ENCODE peak calls at places on chromosomes 4 and X, in seven cellular contexts. I is bronchial epithelial cell, S is AG04450, L is tibial nerve, B is small intestine, W is lower leg skin, H is aorta. D is an unnamed sample.
A peak's percentile ranks its signal among the peaks of the same experiment; 100 is the strongest.

GRCh38 chr4:138977525-138977924 is 38.1 kb upstream of the NOCT start:
- DNase-seq in I (no peak), S (no peak), L (no peak), B (no peak), W (no peak), H (no peak), D (no peak)

GRCh38 chr4:16240300-16240699 is 14.0 kb upstream of the TAPT1 start:
- DNase-seq in I (no peak), S (no peak), L (no peak), B (no peak), W (no peak), H (no peak), D (no peak)

GRCh38 chr4:118974758-118975157 is 86.1 kb downstream of the SYNPO2 start:
- DNase-seq in I (peak; percentile 58), S (no peak), L (no peak), B (no peak), W (no peak), H (no peak), D (no peak)

GRCh38 chrX:115089419-115089818 is 72.0 kb upstream of the IL13RA2 start:
- DNase-seq in I (no peak), S (no peak), L (no peak), B (no peak), W (no peak), H (no peak), D (no peak)

GRCh38 chr4:3461515-3462291 is 1.4 kb upstream of the DOK7 start:
- DNase-seq in I (peak; percentile 57), S (no peak), L (no peak), B (peak; percentile 66), W (no peak), H (peak; percentile 85), D (no peak)

GRCh38 chr4:186486172-186486571 is 69.2 kb downstream of the MTNR1A start:
- DNase-seq in I (no peak), S (no peak), L (no peak), B (no peak), W (no peak), H (no peak), D (no peak)

GRCh38 chrX:150405576-150405975 is 42.5 kb downstream of the MAMLD1 start:
- DNase-seq in I (no peak), S (no peak), L (no peak), B (peak; percentile 2), W (no peak), H (no peak), D (no peak)

GRCh38 chrX:10199212-10199611 is 42.4 kb downstream of the CLCN4 start:
- DNase-seq in I (peak; percentile 18), S (no peak), L (peak; percentile 19), B (peak; percentile 2), W (no peak), H (peak; percentile 83), D (no peak)

GRCh38 chrX:39275500-39276068 is 474.3 kb downstream of the MID1IP1 start:
- DNase-seq in I (no peak), S (no peak), L (no peak), B (no peak), W (no peak), H (no peak), D (no peak)

GRCh38 chr4:11418610-11419009 is 10.1 kb downstream of the HS3ST1 start:
- DNase-seq in I (no peak), S (no peak), L (no peak), B (no peak), W (no peak), H (no peak), D (no peak)

GRCh38 chr4:63717384-63717783 is 691.9 kb downstream of the TECRL start:
- DNase-seq in I (peak; percentile 12), S (no peak), L (no peak), B (peak; percentile 3), W (no peak), H (no peak), D (no peak)

GRCh38 chr4:99104153-99104552 is 15.6 kb upstream of the ADH5 start:
- DNase-seq in I (no peak), S (no peak), L (no peak), B (no peak), W (no peak), H (no peak), D (no peak)

GRCh38 chr4:37812713-37813112 is 13.8 kb upstream of the PGM2 start:
- DNase-seq in I (peak; percentile 25), S (no peak), L (no peak), B (no peak), W (no peak), H (no peak), D (peak; percentile 19)

GRCh38 chr4:40719008-40719623 is 30.6 kb upstream of the NSUN7 start:
- DNase-seq in I (peak; percentile 74), S (no peak), L (no peak), B (peak; percentile 90), W (no peak), H (no peak), D (no peak)

GRCh38 chrX:41445781-41446358 is 1.3 kb upstream of the NYX start:
- DNase-seq in I (no peak), S (no peak), L (no peak), B (no peak), W (peak; percentile 81), H (no peak), D (no peak)

GRCh38 chr4:145170209-145170608 is 10.2 kb downstream of the OTUD4 start:
- DNase-seq in I (no peak), S (no peak), L (no peak), B (no peak), W (no peak), H (no peak), D (no peak)

GRCh38 chr4:173134426-173134825 is 34.2 kb upstream of the GALNT7 start:
- DNase-seq in I (no peak), S (no peak), L (no peak), B (no peak), W (no peak), H (no peak), D (no peak)

GRCh38 chr4:127505203-127505602 is 127.6 kb upstream of the INTU start:
- DNase-seq in I (peak; percentile 38), S (peak; percentile 67), L (no peak), B (no peak), W (no peak), H (no peak), D (no peak)

GRCh38 chr4:7291372-7292135 is 99.2 kb downstream of the SORCS2 start:
- DNase-seq in I (no peak), S (no peak), L (peak; percentile 53), B (no peak), W (no peak), H (peak; percentile 69), D (no peak)

GRCh38 chr4:166377578-166377977 is 504.5 kb downstream of the TLL1 start:
- DNase-seq in I (no peak), S (no peak), L (no peak), B (no peak), W (no peak), H (no peak), D (no peak)

GRCh38 chr4:83723609-83724008 is 187.7 kb downstream of the GPAT3 start:
- DNase-seq in I (no peak), S (no peak), L (no peak), B (no peak), W (no peak), H (no peak), D (no peak)

GRCh38 chr4:55078987-55079386 is 46.4 kb downstream of the KDR start:
- DNase-seq in I (no peak), S (no peak), L (peak; percentile 33), B (no peak), W (peak; percentile 89), H (peak; percentile 59), D (no peak)

GRCh38 chr4:55077577-55077976 is 47.8 kb downstream of the KDR start:
- DNase-seq in I (no peak), S (no peak), L (no peak), B (no peak), W (no peak), H (no peak), D (no peak)

GRCh38 chr4:55079451-55080173 is 45.8 kb downstream of the KDR start:
- DNase-seq in I (no peak), S (no peak), L (no peak), B (no peak), W (no peak), H (no peak), D (no peak)

GRCh38 chr4:55083771-55084170 is 41.6 kb downstream of the KDR start:
- DNase-seq in I (no peak), S (no peak), L (no peak), B (no peak), W (no peak), H (no peak), D (no peak)

GRCh38 chr4:55080174-55080865 is 45.1 kb downstream of the KDR start:
- DNase-seq in I (no peak), S (no peak), L (no peak), B (no peak), W (no peak), H (no peak), D (no peak)
- H3K4me3 ChIP-seq in I (no peak overlapping the region), S (no peak overlapping the region), L (no peak overlapping the region), B (no peak overlapping the region), W (no peak overlapping the region), H (no peak overlapping the region), D (no peak overlapping the region)

DNA sequence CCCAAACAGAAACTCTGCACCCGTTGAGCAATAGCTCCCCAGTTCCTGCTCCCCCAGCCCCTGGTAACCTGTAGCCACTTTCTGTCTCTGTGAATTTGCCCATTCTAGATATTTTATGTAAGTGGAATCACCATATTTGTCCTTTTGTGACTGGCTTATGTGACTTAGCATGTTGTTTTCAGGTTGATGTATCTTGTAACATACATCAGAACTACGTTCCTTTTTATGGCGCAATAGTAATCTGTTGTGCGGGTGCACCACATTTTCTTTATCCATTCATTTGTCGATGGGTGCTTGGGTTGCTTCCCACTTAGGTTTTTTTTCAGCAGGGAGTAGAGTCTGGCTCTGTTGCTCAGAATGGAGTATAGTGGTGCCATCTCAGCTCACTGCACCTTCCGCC is 6.6 kb upstream of the PDZD4 start:
- DNase-seq in I (no peak), S (no peak), L (no peak), B (no peak), W (no peak), H (no peak), D (no peak)
- H3K4me3 ChIP-seq in I (no peak overlapping the region), S (no peak overlapping the region), L (no peak overlapping the region), B (no peak overlapping the region), W (no peak overlapping the region), H (no peak overlapping the region), D (no peak overlapping the region)

DNA sequence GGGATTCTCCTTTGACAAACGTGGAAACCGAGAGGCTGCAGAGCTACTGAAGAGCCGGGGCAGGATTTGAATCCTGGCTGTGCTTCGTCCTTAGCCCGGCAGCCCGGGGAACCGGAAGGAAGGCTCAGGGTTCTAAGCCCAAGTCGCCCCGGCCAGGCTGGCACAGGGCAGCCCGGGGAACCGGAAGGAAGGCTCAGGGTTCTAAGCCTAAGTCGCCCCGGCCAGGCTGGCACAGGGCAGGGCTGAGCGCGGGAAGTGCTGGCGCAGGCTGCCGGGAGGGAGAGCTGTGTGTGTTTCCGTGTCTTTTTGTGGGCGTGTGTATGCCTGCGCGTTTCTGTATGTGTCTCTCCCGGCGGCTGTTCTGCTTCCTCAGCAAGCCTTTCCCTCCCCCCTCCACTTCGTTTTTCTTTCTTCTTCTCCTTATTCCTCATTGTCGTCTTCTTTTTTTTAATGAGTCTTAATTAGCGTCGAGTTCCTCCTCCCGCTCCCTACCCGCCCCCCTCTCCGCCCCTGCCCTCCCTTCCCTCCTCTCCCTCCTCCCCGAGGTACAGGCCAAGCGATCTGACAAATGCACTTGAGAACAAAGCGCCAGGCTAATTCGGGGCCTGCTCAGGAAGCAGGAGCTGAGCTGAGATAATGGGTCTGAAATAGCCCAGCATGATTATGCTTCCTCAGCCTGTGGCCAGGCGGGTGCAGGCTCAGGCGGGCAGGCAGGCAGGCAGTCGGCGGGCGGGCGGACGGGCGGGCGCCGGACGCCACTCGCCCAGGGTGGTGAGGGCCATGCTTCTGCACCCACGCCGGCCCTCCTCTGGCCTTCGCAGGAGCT is 65.9 kb downstream of the EFNB1 start:
- DNase-seq in I (peak; percentile 62), S (no peak), L (peak; percentile 30), B (peak; percentile 72), W (peak; percentile 89), H (peak; percentile 83), D (no peak)
- H3K4me3 ChIP-seq in I (no peak overlapping the region), S (no peak overlapping the region), L (peak overlapping the region; percentile 18), B (no peak overlapping the region), W (no peak overlapping the region), H (no peak overlapping the region), D (no peak overlapping the region)

GRCh38 chr4:157185363-157185762 is 35.2 kb upstream of the GRIA2 start:
- DNase-seq in I (no peak), S (no peak), L (no peak), B (no peak), W (no peak), H (no peak), D (no peak)
- H3K4me3 ChIP-seq in I (no peak overlapping the region), S (no peak overlapping the region), L (no peak overlapping the region), B (no peak overlapping the region), W (no peak overlapping the region), H (no peak overlapping the region), D (no peak overlapping the region)

D was measured in BJ.